ENCODE peak calls at places on chromosomes 13 and 19, in ten cellular contexts. One of them, this sample, is unnamed.

GRCh38 chr13:22278336-22278929 is 607.6 kb downstream of the FGF9 start:
- DNase-seq in SHP77: peak
- DNase-seq in AG09319: no peak
- DNase-seq in heart left ventricle: peak
- DNase-seq in mucosa of descending colon: peak
- DNase-seq in KG1: peak
- DNase-seq in GM10248: peak
- DNase-seq in Ammon's horn: peak
- DNase-seq in activated T-helper 9 cell treated with anti-CD3 and anti-CD28 coated beads, Interleukin-2, amount 50 U/mL, for 16 hours: peak
- DNase-seq in small intestine: peak
- DNase-seq in this sample: peak

GRCh38 chr19:51097166-51097736 is 11.0 kb downstream of the CTU1 start:
- DNase-seq in AG09319: no peak
- DNase-seq in small intestine: peak
- DNase-seq in GM10248: peak
- DNase-seq in Ammon's horn: peak
- DNase-seq in SHP77: peak
- DNase-seq in heart left ventricle: peak
- DNase-seq in KG1: peak
- DNase-seq in activated T-helper 9 cell treated with anti-CD3 and anti-CD28 coated beads, Interleukin-2, amount 50 U/mL, for 16 hours: peak
- DNase-seq in mucosa of descending colon: peak
- DNase-seq in this sample: peak

GRCh38 chr13:60398438-60398891 is 1.4 kb downstream of the TDRD3 start:
- DNase-seq in AG09319: no peak
- DNase-seq in KG1: peak
- DNase-seq in activated T-helper 9 cell treated with anti-CD3 and anti-CD28 coated beads, Interleukin-2, amount 50 U/mL, for 16 hours: no peak
- DNase-seq in mucosa of descending colon: peak
- DNase-seq in Ammon's horn: no peak
- DNase-seq in SHP77: no peak
- DNase-seq in small intestine: peak
- DNase-seq in GM10248: no peak
- DNase-seq in heart left ventricle: no peak
- DNase-seq in this sample: no peak

GRCh38 chr19:18412610-18413239 is 6.5 kb upstream of the SSBP4 start:
- DNase-seq in AG09319: no peak
- DNase-seq in mucosa of descending colon: no peak
- DNase-seq in activated T-helper 9 cell treated with anti-CD3 and anti-CD28 coated beads, Interleukin-2, amount 50 U/mL, for 16 hours: no peak
- DNase-seq in small intestine: no peak
- DNase-seq in SHP77: no peak
- DNase-seq in Ammon's horn: no peak
- DNase-seq in GM10248: no peak
- DNase-seq in KG1: no peak
- DNase-seq in heart left ventricle: no peak
- DNase-seq in this sample: no peak

GRCh38 chr13:47790755-47791154 is 210.3 kb downstream of the SUCLA2 start:
- DNase-seq in SHP77: no peak
- DNase-seq in small intestine: no peak
- DNase-seq in AG09319: no peak
- DNase-seq in KG1: no peak
- DNase-seq in mucosa of descending colon: no peak
- DNase-seq in activated T-helper 9 cell treated with anti-CD3 and anti-CD28 coated beads, Interleukin-2, amount 50 U/mL, for 16 hours: no peak
- DNase-seq in GM10248: no peak
- DNase-seq in Ammon's horn: no peak
- DNase-seq in heart left ventricle: no peak
- DNase-seq in this sample: no peak

GRCh38 chr19:50639121-50640112 is at the start of gene SYT3:
- DNase-seq in SHP77: no peak
- DNase-seq in AG09319: no peak
- DNase-seq in small intestine: no peak
- DNase-seq in heart left ventricle: peak
- DNase-seq in KG1: no peak
- DNase-seq in mucosa of descending colon: peak
- DNase-seq in GM10248: peak
- DNase-seq in Ammon's horn: peak
- DNase-seq in activated T-helper 9 cell treated with anti-CD3 and anti-CD28 coated beads, Interleukin-2, amount 50 U/mL, for 16 hours: no peak
- DNase-seq in this sample: peak

GRCh38 chr19:38817081-38817480 is 4.3 kb upstream of the LGALS4 start:
- DNase-seq in heart left ventricle: no peak
- DNase-seq in AG09319: no peak
- DNase-seq in SHP77: no peak
- DNase-seq in KG1: no peak
- DNase-seq in activated T-helper 9 cell treated with anti-CD3 and anti-CD28 coated beads, Interleukin-2, amount 50 U/mL, for 16 hours: no peak
- DNase-seq in GM10248: no peak
- DNase-seq in Ammon's horn: no peak
- DNase-seq in small intestine: no peak
- DNase-seq in mucosa of descending colon: no peak
- DNase-seq in this sample: no peak

GRCh38 chr19:17070912-17071311 is 4.3 kb downstream of the HAUS8 start:
- DNase-seq in activated T-helper 9 cell treated with anti-CD3 and anti-CD28 coated beads, Interleukin-2, amount 50 U/mL, for 16 hours: no peak
- DNase-seq in heart left ventricle: no peak
- DNase-seq in mucosa of descending colon: no peak
- DNase-seq in KG1: no peak
- DNase-seq in small intestine: peak
- DNase-seq in AG09319: no peak
- DNase-seq in Ammon's horn: no peak
- DNase-seq in GM10248: no peak
- DNase-seq in SHP77: no peak
- DNase-seq in this sample: no peak

GRCh38 chr19:7540761-7541480 is 5.4 kb downstream of the PNPLA6 start:
- DNase-seq in Ammon's horn: no peak
- DNase-seq in heart left ventricle: no peak
- DNase-seq in activated T-helper 9 cell treated with anti-CD3 and anti-CD28 coated beads, Interleukin-2, amount 50 U/mL, for 16 hours: no peak
- DNase-seq in SHP77: no peak
- DNase-seq in KG1: no peak
- DNase-seq in mucosa of descending colon: no peak
- DNase-seq in GM10248: no peak
- DNase-seq in small intestine: no peak
- DNase-seq in AG09319: no peak
- DNase-seq in this sample: no peak

GRCh38 chr13:87078947-87079795 is 592.0 kb upstream of the SLITRK5 start:
- DNase-seq in SHP77: no peak
- DNase-seq in activated T-helper 9 cell treated with anti-CD3 and anti-CD28 coated beads, Interleukin-2, amount 50 U/mL, for 16 hours: no peak
- DNase-seq in KG1: no peak
- DNase-seq in GM10248: no peak
- DNase-seq in heart left ventricle: no peak
- DNase-seq in Ammon's horn: no peak
- DNase-seq in mucosa of descending colon: no peak
- DNase-seq in small intestine: no peak
- DNase-seq in AG09319: no peak
- DNase-seq in this sample: no peak

GRCh38 chr19:54147676-54148075 is 10.1 kb downstream of the CNOT3 start:
- DNase-seq in KG1: no peak
- DNase-seq in GM10248: no peak
- DNase-seq in small intestine: no peak
- DNase-seq in SHP77: no peak
- DNase-seq in AG09319: no peak
- DNase-seq in mucosa of descending colon: no peak
- DNase-seq in Ammon's horn: no peak
- DNase-seq in heart left ventricle: peak
- DNase-seq in activated T-helper 9 cell treated with anti-CD3 and anti-CD28 coated beads, Interleukin-2, amount 50 U/mL, for 16 hours: no peak
- DNase-seq in this sample: no peak

GRCh38 chr19:33705090-33705847 is 83.5 kb downstream of the CHST8 start:
- DNase-seq in AG09319: no peak
- DNase-seq in KG1: no peak
- DNase-seq in activated T-helper 9 cell treated with anti-CD3 and anti-CD28 coated beads, Interleukin-2, amount 50 U/mL, for 16 hours: no peak
- DNase-seq in Ammon's horn: no peak
- DNase-seq in small intestine: no peak
- DNase-seq in heart left ventricle: no peak
- DNase-seq in GM10248: no peak
- DNase-seq in mucosa of descending colon: no peak
- DNase-seq in SHP77: no peak
- DNase-seq in this sample: no peak

GRCh38 chr13:36344173-36344572 is 2.0 kb downstream of the SPART start:
- DNase-seq in SHP77: no peak
- DNase-seq in mucosa of descending colon: no peak
- DNase-seq in KG1: no peak
- DNase-seq in small intestine: no peak
- DNase-seq in activated T-helper 9 cell treated with anti-CD3 and anti-CD28 coated beads, Interleukin-2, amount 50 U/mL, for 16 hours: no peak
- DNase-seq in Ammon's horn: no peak
- DNase-seq in GM10248: no peak
- DNase-seq in AG09319: peak
- DNase-seq in heart left ventricle: no peak
- DNase-seq in this sample: peak

GRCh38 chr19:12967907-12968306 is 1.5 kb upstream of the DAND5 start:
- DNase-seq in small intestine: no peak
- DNase-seq in AG09319: no peak
- DNase-seq in Ammon's horn: no peak
- DNase-seq in GM10248: no peak
- DNase-seq in heart left ventricle: no peak
- DNase-seq in SHP77: no peak
- DNase-seq in mucosa of descending colon: no peak
- DNase-seq in activated T-helper 9 cell treated with anti-CD3 and anti-CD28 coated beads, Interleukin-2, amount 50 U/mL, for 16 hours: no peak
- DNase-seq in KG1: no peak
- DNase-seq in this sample: no peak

GRCh38 chr13:50387124-50387581 is 371.9 kb downstream of the KCNRG start:
- DNase-seq in GM10248: peak
- DNase-seq in Ammon's horn: peak
- DNase-seq in heart left ventricle: peak
- DNase-seq in AG09319: no peak
- DNase-seq in small intestine: peak
- DNase-seq in SHP77: peak
- DNase-seq in activated T-helper 9 cell treated with anti-CD3 and anti-CD28 coated beads, Interleukin-2, amount 50 U/mL, for 16 hours: no peak
- DNase-seq in KG1: no peak
- DNase-seq in mucosa of descending colon: peak
- DNase-seq in this sample: peak

GRCh38 chr19:306151-306900 is 15.1 kb upstream of the PLPP2 start:
- DNase-seq in SHP77: no peak
- DNase-seq in heart left ventricle: no peak
- DNase-seq in KG1: no peak
- DNase-seq in AG09319: no peak
- DNase-seq in mucosa of descending colon: no peak
- DNase-seq in activated T-helper 9 cell treated with anti-CD3 and anti-CD28 coated beads, Interleukin-2, amount 50 U/mL, for 16 hours: no peak
- DNase-seq in Ammon's horn: no peak
- DNase-seq in GM10248: no peak
- DNase-seq in small intestine: no peak
- DNase-seq in this sample: no peak

GRCh38 chr13:38350114-38350617 is 515 bp downstream of the UFM1 start:
- DNase-seq in GM10248: peak
- DNase-seq in small intestine: peak
- DNase-seq in Ammon's horn: no peak
- DNase-seq in heart left ventricle: peak
- DNase-seq in activated T-helper 9 cell treated with anti-CD3 and anti-CD28 coated beads, Interleukin-2, amount 50 U/mL, for 16 hours: peak
- DNase-seq in AG09319: peak
- DNase-seq in SHP77: peak
- DNase-seq in KG1: no peak
- DNase-seq in mucosa of descending colon: peak
- DNase-seq in this sample: no peak

GRCh38 chr19:40466219-40467006 is at the start of gene SPTBN4:
- DNase-seq in AG09319: no peak
- DNase-seq in mucosa of descending colon: no peak
- DNase-seq in small intestine: no peak
- DNase-seq in activated T-helper 9 cell treated with anti-CD3 and anti-CD28 coated beads, Interleukin-2, amount 50 U/mL, for 16 hours: peak
- DNase-seq in GM10248: peak
- DNase-seq in KG1: no peak
- DNase-seq in heart left ventricle: peak
- DNase-seq in SHP77: no peak
- DNase-seq in Ammon's horn: peak
- DNase-seq in this sample: no peak

GRCh38 chr13:73228546-73228945 is 169.7 kb downstream of the KLF5 start:
- DNase-seq in AG09319: no peak
- DNase-seq in KG1: no peak
- DNase-seq in heart left ventricle: no peak
- DNase-seq in SHP77: no peak
- DNase-seq in small intestine: peak
- DNase-seq in GM10248: no peak
- DNase-seq in activated T-helper 9 cell treated with anti-CD3 and anti-CD28 coated beads, Interleukin-2, amount 50 U/mL, for 16 hours: no peak
- DNase-seq in Ammon's horn: no peak
- DNase-seq in mucosa of descending colon: no peak
- DNase-seq in this sample: no peak

GRCh38 chr19:47417746-47418594 is 1.4 kb downstream of the MEIS3 start:
- DNase-seq in AG09319: no peak
- DNase-seq in GM10248: no peak
- DNase-seq in mucosa of descending colon: no peak
- DNase-seq in heart left ventricle: no peak
- DNase-seq in Ammon's horn: peak
- DNase-seq in KG1: no peak
- DNase-seq in activated T-helper 9 cell treated with anti-CD3 and anti-CD28 coated beads, Interleukin-2, amount 50 U/mL, for 16 hours: no peak
- DNase-seq in small intestine: no peak
- DNase-seq in SHP77: no peak
- DNase-seq in this sample: peak

GRCh38 chr19:54556194-54556593 is 17.4 kb upstream of the LILRA2 start:
- DNase-seq in GM10248: no peak
- DNase-seq in AG09319: no peak
- DNase-seq in KG1: no peak
- DNase-seq in activated T-helper 9 cell treated with anti-CD3 and anti-CD28 coated beads, Interleukin-2, amount 50 U/mL, for 16 hours: no peak
- DNase-seq in small intestine: no peak
- DNase-seq in mucosa of descending colon: no peak
- DNase-seq in Ammon's horn: no peak
- DNase-seq in heart left ventricle: no peak
- DNase-seq in SHP77: no peak
- DNase-seq in this sample: no peak